ENCODE peak calls at places on chromosomes 5 and 9, in eight cellular contexts. V is cardiac muscle cell, S is WTC11, G is IMR-90, Y is astrocyte of the spinal cord, J is A549, O is GM06990, I is adrenal gland. K is an unnamed sample.

GRCh38 chr9:128553695-128554094 is 1.3 kb downstream of the SPTAN1 start:
- DNase-seq in V (no peak), S (no peak), G (peak), Y (peak), J (peak), O (no peak), I (no peak), K (no peak)

GRCh38 chr9:96413312-96414221 is 4.6 kb downstream of the ZNF367 start:
- DNase-seq in V (no peak), S (no peak), G (no peak), Y (no peak), J (no peak), O (peak), I (no peak), K (peak)

GRCh38 chr5:171647043-171647899 is 138.3 kb upstream of the SMIM23 start:
- DNase-seq in V (peak), S (no peak), G (peak), Y (peak), J (peak), O (no peak), I (peak), K (no peak)

GRCh38 chr9:36871606-36872005 is 162.5 kb downstream of the PAX5 start:
- DNase-seq in V (no peak), S (no peak), G (no peak), Y (no peak), J (no peak), O (no peak), I (no peak), K (no peak)

GRCh38 chr5:43432486-43433365 is 20.5 kb upstream of the CCL28 start:
- DNase-seq in V (no peak), S (no peak), G (peak), Y (peak), J (peak), O (no peak), I (peak), K (peak)

GRCh38 chr5:172830876-172831662 is 3.0 kb upstream of the ERGIC1 start:
- DNase-seq in V (no peak), S (no peak), G (peak), Y (peak), J (no peak), O (no peak), I (no peak), K (no peak)

GRCh38 chr9:97501177-97501971 is at the start of gene TMOD1:
- DNase-seq in V (peak), S (peak), G (peak), Y (peak), J (peak), O (peak), I (peak), K (no peak)

GRCh38 chr9:34506623-34507022 is 16.2 kb downstream of the ENHO start:
- DNase-seq in V (no peak), S (no peak), G (no peak), Y (no peak), J (no peak), O (no peak), I (no peak), K (no peak)

GRCh38 chr9:5099466-5099865 is 86.0 kb downstream of the INSL6 start:
- DNase-seq in V (no peak), S (no peak), G (no peak), Y (no peak), J (no peak), O (no peak), I (no peak), K (no peak)

GRCh38 chr5:178277346-178277745 is 44.7 kb upstream of the PHYKPL start:
- DNase-seq in V (no peak), S (no peak), G (no peak), Y (no peak), J (no peak), O (no peak), I (no peak), K (no peak)

GRCh38 chr5:82745016-82745415 is 332.2 kb downstream of the TMEM167A start:
- DNase-seq in V (no peak), S (no peak), G (no peak), Y (no peak), J (no peak), O (no peak), I (no peak), K (no peak)

GRCh38 chr9:122219856-122220672 is 8.7 kb downstream of the LHX6 start:
- DNase-seq in V (peak), S (peak), G (no peak), Y (no peak), J (no peak), O (no peak), I (no peak), K (no peak)

GRCh38 chr5:68027519-68027918 is 188.0 kb upstream of the PIK3R1 start:
- DNase-seq in V (no peak), S (no peak), G (peak), Y (peak), J (no peak), O (no peak), I (no peak), K (no peak)

GRCh38 chr5:113357696-113358476 is 76.9 kb downstream of the TSSK1B start:
- DNase-seq in V (no peak), S (no peak), G (no peak), Y (no peak), J (no peak), O (no peak), I (no peak), K (no peak)

GRCh38 chr9:104866186-104866585 is 61.8 kb downstream of the ABCA1 start:
- DNase-seq in V (no peak), S (no peak), G (peak), Y (peak), J (no peak), O (no peak), I (no peak), K (no peak)

GRCh38 chr5:135072357-135073247 is 38.6 kb upstream of the PITX1 start:
- DNase-seq in V (no peak), S (peak), G (no peak), Y (no peak), J (no peak), O (no peak), I (no peak), K (no peak)

GRCh38 chr5:109146611-109147010 is 263.2 kb downstream of the PJA2 start:
- DNase-seq in V (no peak), S (no peak), G (peak), Y (no peak), J (no peak), O (no peak), I (no peak), K (no peak)

GRCh38 chr9:72539824-72540347 is 18.5 kb downstream of the TMC1 start:
- DNase-seq in V (no peak), S (peak), G (no peak), Y (no peak), J (no peak), O (no peak), I (no peak), K (no peak)

GRCh38 chr5:34599471-34600117 is 56.5 kb upstream of the RAI14 start:
- DNase-seq in V (no peak), S (no peak), G (no peak), Y (no peak), J (peak), O (no peak), I (no peak), K (no peak)

GRCh38 chr5:18333841-18334240 is 699.6 kb downstream of the TAF11L14 start:
- DNase-seq in V (no peak), S (no peak), G (no peak), Y (no peak), J (no peak), O (no peak), I (no peak), K (no peak)

GRCh38 chr5:52829664-52830063 is 41.9 kb downstream of the ITGA1 start:
- DNase-seq in V (no peak), S (no peak), G (no peak), Y (no peak), J (no peak), O (no peak), I (no peak), K (no peak)

GRCh38 chr9:33297455-33297854 is 7.1 kb downstream of the NFX1 start:
- DNase-seq in V (no peak), S (no peak), G (no peak), Y (no peak), J (no peak), O (peak), I (peak), K (peak)

GRCh38 chr9:118336952-118337349 is 632.7 kb downstream of the TLR4 start:
- DNase-seq in V (no peak), S (no peak), G (no peak), Y (no peak), J (peak), O (no peak), I (no peak), K (no peak)

GRCh38 chr5:103218164-103218563 is 40.4 kb upstream of the MACIR start:
- DNase-seq in V (no peak), S (no peak), G (peak), Y (peak), J (peak), O (no peak), I (no peak), K (no peak)

GRCh38 chr9:120935383-120935857 is 8.8 kb upstream of the TRAF1 start:
- DNase-seq in V (peak), S (no peak), G (peak), Y (peak), J (peak), O (peak), I (peak), K (peak)

GRCh38 chr5:80216753-80217596 is 38.9 kb downstream of the SERINC5 start:
- DNase-seq in V (peak), S (no peak), G (no peak), Y (no peak), J (no peak), O (no peak), I (peak), K (no peak)

GRCh38 chr9:127915801-127916664 is 808 bp downstream of the ST6GALNAC4 start:
- DNase-seq in V (no peak), S (no peak), G (no peak), Y (no peak), J (no peak), O (peak), I (no peak), K (no peak)

GRCh38 chr5:160197341-160198147 is 31.8 kb upstream of the FABP6 start:
- DNase-seq in V (peak), S (no peak), G (peak), Y (peak), J (no peak), O (no peak), I (peak), K (no peak)

GRCh38 chr5:55188656-55189380 is 15.8 kb upstream of the CDC20B start:
- DNase-seq in V (no peak), S (no peak), G (no peak), Y (no peak), J (peak), O (no peak), I (no peak), K (no peak)

GRCh38 chr5:55191165-55191564 is 18.2 kb upstream of the CDC20B start:
- DNase-seq in V (no peak), S (no peak), G (no peak), Y (no peak), J (no peak), O (no peak), I (no peak), K (no peak)

DNA sequence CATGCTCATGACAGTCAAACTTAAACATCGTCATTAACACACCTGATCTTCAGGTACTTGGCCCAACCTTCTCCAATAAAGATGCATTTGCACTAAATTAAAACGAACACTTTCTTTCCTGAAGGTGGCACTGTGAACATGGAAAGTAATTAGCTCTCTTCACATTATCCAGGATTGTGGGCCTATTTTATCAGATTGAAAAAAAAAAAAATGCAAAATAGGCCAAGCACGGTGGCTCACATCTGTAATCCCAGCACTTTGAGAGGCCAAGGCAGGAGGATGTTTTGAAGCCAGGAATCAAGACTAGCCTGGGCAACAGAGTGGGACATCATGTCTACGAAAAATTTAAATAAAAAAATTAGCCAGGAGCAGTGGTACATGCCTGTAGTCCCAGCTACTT is 14.4 kb upstream of the CDC20B start:
- DNase-seq in V (no peak), S (no peak), G (no peak), Y (no peak), J (peak), O (no peak), I (no peak), K (no peak)
- TF ChIP-seq CTCF in V (peak), S (no peak), G (peak), Y (peak), J (peak), O (peak), I (no peak), K (peak)

GRCh38 chr5:176533894-176534611 is 3.1 kb downstream of the RNF44 start:
- DNase-seq in V (peak), S (no peak), G (peak), Y (no peak), J (peak), O (no peak), I (peak), K (no peak)
- TF ChIP-seq CTCF in V (no peak), S (no peak), G (peak), Y (peak), J (no peak), O (peak), I (no peak), K (no peak)

DNA sequence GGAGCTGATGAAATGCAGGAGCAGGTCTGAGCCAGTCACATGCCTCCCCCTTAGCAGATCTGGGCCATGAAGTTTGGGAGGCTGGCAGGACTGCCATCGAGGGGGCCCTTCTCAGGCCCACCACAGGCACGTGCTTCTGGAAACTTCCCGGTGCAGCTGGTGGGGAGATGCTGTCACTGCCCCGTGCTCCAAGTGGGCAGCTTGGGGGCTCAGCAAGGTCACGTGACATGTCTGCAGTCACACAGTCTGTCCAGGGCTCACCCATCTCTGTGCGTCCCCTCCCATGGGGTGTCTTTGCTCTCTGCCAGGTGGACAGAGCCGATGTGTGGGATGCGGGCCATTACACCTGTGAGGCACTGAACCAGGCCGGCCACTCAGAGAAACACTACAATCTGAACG is 79.4 kb upstream of the ASS1 start:
- DNase-seq in V (no peak), S (no peak), G (no peak), Y (no peak), J (no peak), O (no peak), I (no peak), K (no peak)
- TF ChIP-seq CTCF in V (no peak), S (no peak), G (no peak), Y (no peak), J (no peak), O (no peak), I (no peak), K (no peak)

DNA sequence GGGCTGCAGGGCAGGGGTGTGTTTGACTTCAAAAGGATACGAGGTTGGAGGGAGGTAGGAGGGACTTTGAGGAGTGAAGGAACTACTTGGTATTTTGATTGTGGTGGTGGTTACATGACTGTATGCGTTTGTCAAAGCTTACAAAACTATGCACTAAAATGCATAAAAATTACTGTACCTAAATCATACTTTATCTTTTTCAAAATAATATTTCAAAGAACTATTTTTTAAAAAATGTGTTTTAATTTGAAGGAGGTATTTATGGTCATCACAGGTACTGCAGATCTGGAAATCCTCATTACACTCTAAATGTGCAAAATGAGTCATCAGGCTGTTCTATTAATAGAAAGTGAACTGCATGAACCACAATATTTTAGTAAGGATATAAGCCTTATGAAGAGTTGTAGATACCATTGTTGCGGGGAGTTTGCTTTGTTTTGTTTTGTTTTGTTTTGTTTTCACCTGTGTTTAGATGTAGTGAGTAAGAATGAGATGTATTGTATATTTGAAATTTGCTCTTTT is 116.9 kb downstream of the ARRDC3 start:
- DNase-seq in V (no peak), S (no peak), G (peak), Y (peak), J (peak), O (peak), I (no peak), K (no peak)
- TF ChIP-seq CTCF in V (peak), S (no peak), G (no peak), Y (no peak), J (no peak), O (no peak), I (peak), K (peak)

DNA sequence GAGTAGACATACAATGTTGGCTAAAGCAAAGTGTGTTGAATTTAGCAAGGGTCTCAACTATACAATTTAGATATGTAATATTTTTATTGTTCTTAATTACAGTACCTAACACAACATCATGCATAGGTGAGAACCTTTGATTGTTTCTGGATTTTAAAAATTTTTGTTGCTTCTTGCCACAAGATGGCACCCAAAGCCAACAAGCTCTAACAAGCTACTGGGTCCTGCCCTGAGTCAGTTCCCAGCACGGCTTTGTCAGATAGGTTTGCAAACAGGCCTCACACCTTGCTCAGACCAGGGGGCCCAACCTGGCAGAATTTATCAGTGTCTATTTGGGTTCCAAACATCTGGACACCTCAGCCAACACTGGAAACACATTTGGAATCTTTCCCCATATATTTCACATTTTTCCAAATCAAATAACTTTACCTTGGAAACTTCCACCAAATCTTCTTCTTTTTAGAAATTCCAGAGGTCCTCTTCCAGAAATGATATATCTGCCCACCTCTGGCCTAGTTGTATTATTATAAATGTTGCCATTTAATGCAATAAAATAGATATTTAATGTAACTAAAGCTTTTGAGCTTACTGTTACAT is 49.5 kb upstream of the EGFLAM start:
- DNase-seq in V (peak), S (peak), G (peak), Y (peak), J (peak), O (no peak), I (peak), K (no peak)
- TF ChIP-seq CTCF in V (peak), S (no peak), G (peak), Y (peak), J (peak), O (peak), I (peak), K (peak)